ENCODE peak calls at places on chromosomes 12 and 14, in four cellular contexts. L is nephron progenitor cell, Z is B cell, U is cardiac muscle cell. X is an unnamed sample.

GRCh38 chr12:124545508-124546418 is 21.6 kb downstream of the NCOR2 start:
- DNase-seq in L (no peak), Z (peak; percentile 48), U (no peak), X (peak; percentile 88)

GRCh38 chr12:16165506-16165905 is 112.0 kb downstream of the SLC15A5 start:
- DNase-seq in L (peak; percentile 25), Z (no peak), U (peak; percentile 55), X (no peak)

GRCh38 chr12:89439946-89440345 is 84.7 kb downstream of the GALNT4 start:
- DNase-seq in L (no peak), Z (no peak), U (no peak), X (no peak)

GRCh38 chr12:43835264-43835655 is 621 bp upstream of the TMEM117 start:
- DNase-seq in L (no peak), Z (no peak), U (no peak), X (no peak)

GRCh38 chr14:68369289-68369925 is 423.5 kb downstream of the ZFP36L1 start:
- DNase-seq in L (no peak), Z (no peak), U (no peak), X (peak; percentile 59)

GRCh38 chr12:122106891-122107660 is 28.5 kb downstream of the MLXIP start:
- DNase-seq in L (no peak), Z (no peak), U (peak; percentile 82), X (no peak)

GRCh38 chr12:31745242-31745641 is 16.4 kb upstream of the AMN1 start:
- DNase-seq in L (no peak), Z (no peak), U (no peak), X (no peak)

GRCh38 chr12:52313926-52314325 is 7.3 kb downstream of the KRT83 start:
- DNase-seq in L (no peak), Z (no peak), U (no peak), X (no peak)

GRCh38 chr14:71855399-71856036 is 76.7 kb upstream of the RGS6 start:
- DNase-seq in L (peak; percentile 81), Z (no peak), U (peak; percentile 73), X (peak; percentile 10)

GRCh38 chr14:51328089-51328941 is 88.3 kb downstream of the TMX1 start:
- DNase-seq in L (no peak), Z (no peak), U (no peak), X (no peak)

GRCh38 chr14:68824517-68825347 is 31.9 kb upstream of the ZFP36L1 start:
- DNase-seq in L (peak; percentile 87), Z (no peak), U (peak; percentile 87), X (no peak)

GRCh38 chr14:73370561-73370960 is 87.8 kb downstream of the NUMB start:
- DNase-seq in L (no peak), Z (no peak), U (no peak), X (no peak)

GRCh38 chr14:104240426-104241157 is 102.2 kb downstream of the KIF26A start:
- DNase-seq in L (no peak), Z (peak; percentile 33), U (peak; percentile 31), X (peak; percentile 50)

GRCh38 chr14:77059276-77059934 is 30.9 kb upstream of the IRF2BPL start:
- DNase-seq in L (no peak), Z (no peak), U (no peak), X (no peak)
- TF ChIP-seq CTCF in L (no peak), Z (no peak), U (peak; percentile 48), X (peak; percentile 8)

GRCh38 chr12:102120886-102121285 is 903 bp downstream of the PARPBP start:
- DNase-seq in L (no peak), Z (no peak), U (no peak), X (no peak)

GRCh38 chr12:102120564-102120873 is 536 bp downstream of the PARPBP start:
- DNase-seq in L (no peak), Z (no peak), U (no peak), X (no peak)

GRCh38 chr12:102118874-102119273 is 1.0 kb downstream of the NUP37 start:
- DNase-seq in L (no peak), Z (no peak), U (no peak), X (no peak)

GRCh38 chr12:102116392-102116791 is 3.5 kb downstream of the NUP37 start:
- DNase-seq in L (no peak), Z (no peak), U (no peak), X (no peak)

DNA sequence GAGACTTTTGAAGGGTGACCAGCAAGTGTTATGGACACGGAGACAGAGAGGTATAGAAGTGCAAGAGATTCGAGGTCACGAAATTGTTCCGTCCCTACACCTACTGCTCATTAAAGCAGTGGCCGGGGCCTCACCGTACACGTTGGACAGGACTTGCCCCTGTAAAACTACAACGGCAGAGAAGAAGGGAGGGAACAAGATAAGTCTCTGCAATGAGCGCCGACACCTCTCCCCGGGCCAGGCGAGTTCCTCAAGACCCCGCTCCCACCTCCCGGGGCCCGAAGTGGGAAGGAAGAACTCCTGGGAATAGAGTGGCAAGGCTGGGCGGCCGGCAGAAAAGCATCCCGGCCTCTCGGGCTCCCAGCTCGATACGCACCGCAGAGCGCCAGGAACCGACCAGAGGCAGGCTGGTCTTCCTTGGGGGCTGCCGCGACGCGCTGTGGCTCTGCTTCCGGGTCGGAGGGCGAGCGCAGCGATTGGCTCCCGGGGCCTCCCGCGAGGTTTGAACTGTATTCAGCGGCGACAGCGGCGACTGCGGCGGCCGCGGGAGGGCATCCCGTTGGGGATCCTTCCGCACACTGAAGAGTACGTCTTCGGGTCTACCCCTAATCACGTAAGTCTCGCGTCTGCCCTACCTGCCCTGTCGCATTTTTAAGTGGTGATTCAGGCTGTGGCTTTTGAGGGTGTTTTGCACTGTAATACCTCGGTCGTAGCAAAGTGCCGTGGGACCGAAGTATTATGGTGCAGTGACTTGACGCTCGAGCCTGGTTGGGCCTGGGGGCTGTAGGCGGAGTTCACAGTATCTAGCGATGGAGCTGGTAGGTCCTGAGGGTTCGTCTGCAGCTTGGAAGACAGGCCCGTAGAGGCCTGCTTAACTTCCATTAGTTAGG is at the start of the genes NUP37 and PARPBP:
- DNase-seq in L (peak; percentile 91), Z (peak; percentile 89), U (peak; percentile 94), X (peak; percentile 95)
- TF ChIP-seq CTCF in L (no peak), Z (no peak), U (no peak), X (no peak)

GRCh38 chr12:109763201-109763841 is 49.7 kb downstream of the FAM222A start:
- DNase-seq in L (no peak), Z (no peak), U (no peak), X (no peak)

GRCh38 chr12:109765493-109765810 is 51.8 kb downstream of the FAM222A start:
- DNase-seq in L (no peak), Z (peak; percentile 30), U (no peak), X (no peak)

GRCh38 chr12:109764776-109765492 is 51.3 kb downstream of the FAM222A start:
- DNase-seq in L (peak; percentile 1), Z (no peak), U (no peak), X (no peak)

GRCh38 chr12:109762673-109763191 is 49.1 kb downstream of the FAM222A start:
- DNase-seq in L (peak; percentile 0), Z (peak; percentile 20), U (no peak), X (no peak)

DNA sequence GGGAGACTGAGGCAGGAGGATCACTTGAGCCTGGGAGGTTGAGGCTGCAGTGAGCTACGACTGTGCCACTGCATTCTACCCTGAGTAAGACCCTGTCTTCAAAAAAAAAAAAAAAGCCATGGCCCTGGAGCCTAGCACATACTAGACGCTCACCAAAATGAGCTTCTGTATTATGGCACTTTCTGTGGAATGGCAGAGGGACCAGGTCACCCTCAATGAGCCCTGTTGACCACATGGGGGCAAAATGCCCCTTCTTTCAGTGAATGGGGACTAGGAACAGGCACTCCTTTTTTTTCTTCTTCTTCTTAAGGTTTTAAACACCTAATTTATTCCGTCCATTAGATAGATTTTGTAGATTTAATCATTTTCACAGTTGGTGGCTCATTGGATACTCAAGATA is 50.5 kb downstream of the FAM222A start:
- DNase-seq in L (peak; percentile 2), Z (no peak), U (no peak), X (no peak)
- TF ChIP-seq CTCF in L (peak; percentile 21), Z (no peak), U (no peak), X (no peak)

DNA sequence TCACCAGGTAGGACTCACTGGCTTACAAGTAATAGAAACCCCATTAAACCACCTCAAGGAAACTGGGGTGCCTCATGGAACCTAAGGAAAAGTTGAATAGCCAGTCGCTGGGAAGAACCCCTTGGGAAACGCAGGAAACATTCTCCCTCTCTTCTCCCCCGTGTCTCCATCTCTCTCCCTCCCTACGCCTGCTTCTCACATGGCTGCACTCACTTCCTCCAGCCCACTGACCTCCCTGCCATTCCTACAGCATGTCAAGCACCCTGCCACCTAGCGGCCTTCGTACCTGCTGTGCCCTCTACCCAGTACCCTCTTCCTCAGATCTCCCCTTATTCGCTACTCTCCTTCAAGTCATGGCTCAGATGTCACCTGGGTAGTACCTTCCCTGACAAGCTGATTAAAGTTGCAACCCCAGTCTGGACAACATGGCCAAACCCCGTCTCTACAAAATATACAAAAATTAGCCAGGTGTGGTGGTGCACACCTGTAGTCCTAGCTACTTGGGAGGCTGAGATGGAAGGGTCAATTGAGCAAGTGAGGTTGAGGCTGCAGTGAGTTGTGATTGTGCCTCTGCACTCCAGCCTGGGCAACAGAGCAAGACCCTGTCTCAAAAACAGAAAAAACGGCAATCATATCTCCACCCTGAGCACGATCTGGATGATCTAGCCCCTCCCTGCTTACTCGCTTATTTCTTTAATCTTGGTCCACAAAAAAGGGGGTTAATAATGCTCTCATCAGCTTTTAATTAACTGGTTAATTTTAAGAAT is 6.4 kb upstream of the DTX1 start:
- DNase-seq in L (peak; percentile 62), Z (no peak), U (peak; percentile 26), X (no peak)
- TF ChIP-seq CTCF in L (peak; percentile 27), Z (peak; percentile 45), U (peak; percentile 31), X (peak; percentile 78)

DNA sequence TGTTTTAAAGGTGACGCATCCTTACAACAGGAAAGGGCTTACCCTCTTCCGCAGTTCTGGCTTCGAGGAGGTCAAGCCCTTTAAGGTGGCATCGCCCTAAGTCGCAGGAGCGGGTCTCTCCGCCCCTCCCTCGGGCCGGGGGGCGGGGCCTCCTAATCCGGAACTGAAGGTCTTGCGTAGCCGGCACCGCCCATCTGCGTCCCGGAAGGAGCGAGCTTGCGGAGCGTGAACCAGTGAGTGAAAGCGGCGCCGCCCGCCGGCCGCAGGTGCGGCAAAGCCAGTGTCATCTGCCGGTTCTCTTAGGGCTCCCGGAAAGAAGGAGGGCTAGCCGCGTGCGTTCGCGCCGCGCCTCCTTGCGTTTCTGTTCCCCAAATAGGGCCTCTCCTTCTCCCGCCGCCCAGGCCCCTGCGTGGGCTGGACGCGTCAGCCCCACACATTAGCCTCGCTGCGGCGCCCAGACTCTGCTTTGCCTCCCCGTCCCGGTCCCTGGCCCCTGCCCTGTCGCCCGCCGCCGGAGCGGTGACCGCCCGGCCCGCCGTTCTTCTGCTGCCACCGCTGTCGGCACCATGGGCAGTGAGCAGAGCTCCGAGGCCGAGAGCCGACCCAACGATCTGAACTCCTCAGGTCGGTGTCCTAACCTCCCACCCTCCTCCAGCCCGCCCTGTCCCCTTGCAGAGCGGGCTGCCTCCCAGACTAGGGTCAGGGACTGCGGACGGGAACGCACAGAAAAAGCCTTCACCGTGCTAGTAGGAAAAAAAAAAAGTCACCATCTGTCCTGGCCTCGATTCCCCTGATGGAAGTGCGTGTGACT is at the start of gene BORCS5:
- DNase-seq in L (peak; percentile 95), Z (peak; percentile 99), U (peak; percentile 96), X (peak; percentile 100)
- TF ChIP-seq CTCF in L (no peak), Z (peak; percentile 11), U (peak; percentile 35), X (peak; percentile 23)

X was measured in GM06990.